ENCODE peak calls at places on chromosomes 4 and X, in seven cellular contexts. R is EL; O is anterior cingulate cortex; A is GOT3; P is HFF-Myc; E is stimulated activated effector memory CD8-positive, alpha-beta T cell treated with anti-CD3 and anti-CD28 coated beads, Interleukin-12 subunit alpha, Interleukin-12 subunit beta, amount 100 ng/mL, for 72 hours; W is amniotic stem cell. J is an unnamed sample.

GRCh38 chr4:112550728-112551127 is 34.7 kb upstream of the NEUROG2 start:
- DNase-seq in R (peak), O (no peak), A (no peak), P (no peak), E (no peak), W (peak), J (no peak)

GRCh38 chrX:130339408-130340222 is at the start of gene SLC25A14:
- DNase-seq in R (peak), O (peak), A (peak), P (peak), E (peak), W (peak), J (peak)

GRCh38 chrX:48487362-48487785 is 11.4 kb downstream of the FTSJ1 start:
- DNase-seq in R (peak), O (no peak), A (no peak), P (peak), E (no peak), W (peak), J (no peak)

GRCh38 chrX:46831620-46832327 is 5.1 kb upstream of the RP2 start:
- DNase-seq in R (peak), O (no peak), A (no peak), P (no peak), E (peak), W (no peak), J (no peak)

GRCh38 chr4:127832585-127832984 is 48.1 kb upstream of the PLK4 start:
- DNase-seq in R (no peak), O (no peak), A (no peak), P (no peak), E (no peak), W (no peak), J (no peak)

GRCh38 chrX:87017210-87017609 is 500.4 kb upstream of the KLHL4 start:
- DNase-seq in R (no peak), O (no peak), A (no peak), P (no peak), E (no peak), W (no peak), J (no peak)

GRCh38 chr4:97645437-97645836 is 497.8 kb downstream of the STPG2 start:
- DNase-seq in R (no peak), O (no peak), A (no peak), P (no peak), E (no peak), W (no peak), J (no peak)

GRCh38 chrX:39456894-39457600 is 640.7 kb downstream of the BCOR start:
- DNase-seq in R (no peak), O (no peak), A (no peak), P (no peak), E (no peak), W (no peak), J (no peak)

GRCh38 chr4:52051213-52051614 is at the start of gene SPATA18:
- DNase-seq in R (peak), O (no peak), A (no peak), P (no peak), E (no peak), W (no peak), J (no peak)

GRCh38 chrX:599837-600715 is 30.5 kb upstream of the SHOX start:
- DNase-seq in R (no peak), O (no peak), A (no peak), P (no peak), E (peak), W (no peak), J (no peak)

GRCh38 chrX:103063918-103064434 is at the start of gene BEX1:
- DNase-seq in R (peak), O (peak), A (no peak), P (no peak), E (no peak), W (no peak), J (peak)

GRCh38 chrX:111460612-111461011 is 48.6 kb upstream of the DCX start:
- DNase-seq in R (no peak), O (no peak), A (no peak), P (no peak), E (no peak), W (no peak), J (no peak)

GRCh38 chr4:41933997-41934812 is 1.0 kb upstream of the TMEM33 start:
- DNase-seq in R (no peak), O (no peak), A (no peak), P (no peak), E (no peak), W (no peak), J (no peak)

GRCh38 chr4:12924253-12924652 is 559.9 kb downstream of the RAB28 start:
- DNase-seq in R (no peak), O (no peak), A (no peak), P (no peak), E (no peak), W (no peak), J (no peak)

GRCh38 chr4:97639961-97640360 is 503.3 kb downstream of the STPG2 start:
- DNase-seq in R (no peak), O (no peak), A (no peak), P (no peak), E (no peak), W (no peak), J (no peak)

GRCh38 chr4:1337376-1337831 is 9.6 kb upstream of the UVSSA start:
- DNase-seq in R (peak), O (no peak), A (no peak), P (no peak), E (no peak), W (no peak), J (no peak)

GRCh38 chr4:7206385-7206784 is 14.0 kb downstream of the SORCS2 start:
- DNase-seq in R (peak), O (no peak), A (no peak), P (no peak), E (no peak), W (no peak), J (no peak)

J was measured in brain pericyte.